ENCODE peak calls at places on chromosomes 2 and 18, in five cellular contexts. T, Y, W, U and V are unnamed samples. For H3K36me3 and H3K4me1, the result is how much of the 10 kb centered on the place peaks cover.

GRCh38 chr2:88521445-88522070 is 69.1 kb upstream of the FOXI3 start:
- DNase-seq in T (no peak), Y (no peak), W (no peak), U (no peak), V (no peak)

GRCh38 chr18:2657043-2657512 is 1.6 kb downstream of the SMCHD1 start:
- DNase-seq in T (no peak), Y (no peak), W (no peak), U (no peak), V (no peak)

GRCh38 chr2:135913726-135914365 is 37.6 kb upstream of the MCM6 start:
- DNase-seq in T (no peak), Y (peak), W (peak), U (no peak), V (peak)

GRCh38 chr2:197146995-197147394 is 163.6 kb downstream of the ANKRD44 start:
- DNase-seq in T (no peak), Y (no peak), W (no peak), U (no peak), V (no peak)

GRCh38 chr2:234679766-234680687 is 183.1 kb upstream of the ARL4C start:
- DNase-seq in T (peak), Y (no peak), W (no peak), U (peak), V (no peak)

GRCh38 chr2:143700865-143701264 is 571.6 kb downstream of the ARHGAP15 start:
- DNase-seq in T (no peak), Y (no peak), W (no peak), U (no peak), V (no peak)

GRCh38 chr2:14297906-14298305 is 334.6 kb upstream of the LRATD1 start:
- DNase-seq in T (no peak), Y (no peak), W (no peak), U (no peak), V (no peak)

GRCh38 chr2:75833386-75833785 is 122.7 kb upstream of the GCFC2 start:
- DNase-seq in T (no peak), Y (no peak), W (no peak), U (no peak), V (no peak)

GRCh38 chr2:77284353-77284752 is 237.8 kb downstream of the LRRTM4 start:
- DNase-seq in T (no peak), Y (no peak), W (no peak), U (no peak), V (no peak)

GRCh38 chr2:116987447-116987846 is 827.0 kb upstream of the DDX18 start:
- DNase-seq in T (no peak), Y (no peak), W (no peak), U (no peak), V (no peak)

GRCh38 chr2:216857131-216857550 is 2.7 kb downstream of the TNP1 start:
- DNase-seq in T (no peak), Y (no peak), W (no peak), U (no peak), V (peak)

GRCh38 chr2:226579519-226579918 is 220.1 kb downstream of the IRS1 start:
- DNase-seq in T (no peak), Y (no peak), W (no peak), U (no peak), V (no peak)

GRCh38 chr2:119011162-119011909 is 69.3 kb downstream of the MARCO start:
- DNase-seq in T (no peak), Y (no peak), W (peak), U (no peak), V (peak)

GRCh38 chr2:178804791-178805190 is 2.4 kb downstream of the TTN start:
- DNase-seq in T (no peak), Y (no peak), W (no peak), U (no peak), V (peak)

GRCh38 chr18:13220326-13220991 is 1.9 kb downstream of the LDLRAD4 start:
- DNase-seq in T (peak), Y (no peak), W (no peak), U (no peak), V (peak)

GRCh38 chr18:49609416-49610284 is 47.8 kb downstream of the LIPG start:
- DNase-seq in T (no peak), Y (no peak), W (no peak), U (no peak), V (no peak)

GRCh38 chr2:204664708-204665121 is 119.4 kb downstream of the PARD3B start:
- DNase-seq in T (no peak), Y (no peak), W (no peak), U (no peak), V (no peak)

GRCh38 chr18:74868461-74868860 is 270.8 kb downstream of the ZNF407 start:
- DNase-seq in T (no peak), Y (no peak), W (no peak), U (no peak), V (no peak)

GRCh38 chr2:568639-568963 is 108.6 kb downstream of the TMEM18 start:
- DNase-seq in T (no peak), Y (no peak), W (no peak), U (no peak), V (no peak)

GRCh38 chr2:62050456-62051045 is 145.1 kb downstream of the COMMD1 start:
- DNase-seq in T (no peak), Y (no peak), W (no peak), U (no peak), V (no peak)

GRCh38 chr2:181431674-181432073 is 25.5 kb upstream of the ITGA4 start:
- DNase-seq in T (no peak), Y (no peak), W (no peak), U (no peak), V (no peak)

GRCh38 chr2:122635649-122636496 is 880.4 kb downstream of the TSN start:
- DNase-seq in T (no peak), Y (no peak), W (no peak), U (no peak), V (no peak)

GRCh38 chr2:105683145-105683544 is 61.6 kb upstream of the NCK2 start:
- DNase-seq in T (no peak), Y (no peak), W (no peak), U (no peak), V (no peak)

GRCh38 chr2:26463252-26464207 is 14.4 kb downstream of the OTOF start:
- DNase-seq in T (peak), Y (no peak), W (peak), U (no peak), V (no peak)

GRCh38 chr2:170165129-170165528 is 12.8 kb upstream of the MYO3B start:
- DNase-seq in T (no peak), Y (no peak), W (no peak), U (no peak), V (no peak)

GRCh38 chr2:233857511-233858118 is 3.3 kb upstream of the HJURP start:
- DNase-seq in T (peak), Y (peak), W (no peak), U (no peak), V (peak)

GRCh38 chr2:98805412-98806265 is 74.7 kb upstream of the MGAT4A start:
- DNase-seq in T (peak), Y (no peak), W (no peak), U (no peak), V (no peak)

GRCh38 chr2:38907743-38908562 is 18.3 kb downstream of the ARHGEF33 start:
- DNase-seq in T (no peak), Y (no peak), W (no peak), U (no peak), V (no peak)

GRCh38 chr2:72916743-72917137 is 579 bp upstream of the EMX1 start:
- DNase-seq in T (peak), Y (no peak), W (no peak), U (peak), V (no peak)

GRCh38 chr2:65508225-65508624 is 75.8 kb upstream of the SPRED2 start:
- DNase-seq in T (no peak), Y (no peak), W (no peak), U (no peak), V (no peak)

GRCh38 chr2:205034034-205034433 is 488.8 kb downstream of the PARD3B start:
- DNase-seq in T (no peak), Y (no peak), W (no peak), U (no peak), V (no peak)

GRCh38 chr2:54403512-54404238 is 52.5 kb upstream of the SPTBN1 start:
- DNase-seq in T (no peak), Y (no peak), W (no peak), U (no peak), V (no peak)

GRCh38 chr2:66346241-66346664 is 88.7 kb upstream of the MEIS1 start:
- DNase-seq in T (no peak), Y (no peak), W (no peak), U (no peak), V (no peak)

GRCh38 chr2:129004485-129004884 is 685.8 kb upstream of the HS6ST1 start:
- DNase-seq in T (no peak), Y (no peak), W (no peak), U (no peak), V (peak)

GRCh38 chr18:68177807-68178702 is 536.9 kb downstream of the TMX3 start:
- DNase-seq in T (no peak), Y (no peak), W (no peak), U (no peak), V (peak)

DNA sequence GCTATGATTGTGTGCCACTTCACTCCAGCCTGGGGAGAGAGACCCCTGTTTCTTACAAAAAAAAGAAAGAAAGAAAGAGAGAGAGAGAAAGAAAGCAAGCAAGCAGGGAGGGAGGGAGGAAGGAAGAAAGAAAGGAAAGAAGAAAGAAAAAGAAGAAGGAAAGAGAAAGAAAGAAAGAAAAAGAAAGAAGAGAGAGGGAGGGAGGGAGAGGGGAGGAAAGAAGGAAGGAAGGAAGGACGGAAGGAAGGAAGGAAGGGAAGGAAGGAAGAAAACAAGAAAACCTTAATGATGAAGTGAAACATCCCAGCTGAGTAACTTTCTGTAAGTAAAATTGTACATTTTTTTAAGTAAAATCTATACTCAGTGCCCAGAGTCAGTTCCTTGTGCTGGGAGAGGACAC is 75.5 kb upstream of the GLS start:
- DNase-seq in T (no peak), Y (no peak), W (no peak), U (no peak), V (no peak)
- H3K4me3 ChIP-seq in T (no peak), Y (no peak), W (no peak), U (no peak), V (no peak)

GRCh38 chr2:96323849-96324248 is 1.3 kb upstream of the ITPRIPL1 start:
- DNase-seq in T (no peak), Y (no peak), W (no peak), U (no peak), V (no peak)
- H3K36me3 ChIP-seq in T (under half), Y (under half), W (under half), U (under half), V (under half)

DNA sequence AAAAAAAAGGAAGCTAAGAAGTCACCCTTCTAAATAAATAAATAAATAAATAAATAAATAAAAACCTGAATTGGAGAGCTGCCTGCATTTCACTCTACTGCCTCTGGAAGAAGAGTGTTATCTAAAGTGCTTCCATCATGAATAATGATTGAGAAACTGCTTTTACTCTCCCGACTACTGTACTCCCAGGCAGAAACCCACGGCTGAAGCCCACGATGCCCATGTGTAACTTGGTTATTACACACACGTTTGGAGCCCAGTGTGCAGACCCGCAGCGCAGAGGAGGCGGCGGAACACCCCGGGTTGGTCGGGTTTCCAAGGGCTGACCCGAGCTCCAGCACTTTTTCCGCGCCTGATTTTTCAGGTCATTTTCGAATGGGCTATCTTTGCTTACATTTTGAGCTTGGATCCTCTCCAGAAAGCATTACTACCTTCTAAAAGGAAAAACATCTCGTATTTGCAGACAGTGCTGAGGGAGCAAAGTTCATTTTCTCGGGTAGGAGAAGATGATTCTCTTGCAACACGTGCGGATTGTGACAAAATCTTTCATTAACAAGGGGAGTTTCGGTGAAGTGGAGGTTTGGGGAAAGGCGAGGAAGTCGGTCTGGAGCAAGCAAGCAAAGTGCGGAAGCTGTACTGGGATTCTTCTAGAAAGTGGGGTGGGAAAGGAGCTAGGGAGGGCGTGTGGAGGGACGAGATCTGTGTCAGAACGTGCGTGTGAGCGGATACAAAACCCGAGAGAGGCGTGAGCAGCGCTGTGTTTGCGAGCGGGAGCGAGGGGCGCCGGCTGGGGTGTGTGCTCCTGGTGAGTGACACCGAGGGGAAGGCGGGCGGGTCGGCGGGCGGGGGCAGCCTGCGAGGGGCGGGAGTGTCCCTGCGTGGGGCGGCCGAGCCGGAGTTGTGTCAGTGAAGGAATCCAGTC is at the start of gene SPATS2L:
- DNase-seq in T (peak), Y (peak), W (peak), U (peak), V (peak)
- H3K4me1 ChIP-seq in T (under half), Y (under half), W (under half), U (under half), V (under half)

GRCh38 chr2:134019871-134020270 is 234.0 kb upstream of the MGAT5 start:
- DNase-seq in T (no peak), Y (no peak), W (no peak), U (no peak), V (no peak)

GRCh38 chr2:134020608-134021007 is 233.3 kb upstream of the MGAT5 start:
- DNase-seq in T (no peak), Y (no peak), W (no peak), U (no peak), V (peak)

GRCh38 chr2:134023854-134024253 is 230.0 kb upstream of the MGAT5 start:
- DNase-seq in T (no peak), Y (no peak), W (no peak), U (no peak), V (no peak)

GRCh38 chr2:134021830-134022524 is 231.9 kb upstream of the MGAT5 start:
- DNase-seq in T (no peak), Y (no peak), W (no peak), U (no peak), V (no peak)
- H3K4me3 ChIP-seq in T (no peak), Y (no peak), W (no peak), U (no peak), V (no peak)

GRCh38 chr2:232838406-232838874 is 31.6 kb upstream of the SNORC start:
- DNase-seq in T (no peak), Y (peak), W (no peak), U (no peak), V (peak)
- H3K36me3 ChIP-seq in T (under half), Y (under half), W (half or more), U (under half), V (under half)

GRCh38 chr2:23901966-23902942 is 24.7 kb downstream of the ATAD2B start:
- DNase-seq in T (no peak), Y (no peak), W (no peak), U (no peak), V (no peak)
- H3K4me1 ChIP-seq in T (under half), Y (under half), W (under half), U (under half), V (under half)